ENCODE peak calls at places on chromosomes 12 and 14, in four cellular contexts. D, M, C and R are unnamed samples.

GRCh38 chr12:14416658-14417057 is 51.2 kb downstream of the ATF7IP start:
- DNase-seq in D (no peak), M (no peak), C (no peak), R (no peak)

GRCh38 chr14:29461131-29461530 is 466.5 kb downstream of the PRKD1 start:
- DNase-seq in C (no peak), M (no peak), D (no peak), R (no peak)

GRCh38 chr14:20591235-20591634 is at the start of gene RNASE12:
- DNase-seq in C (no peak), M (no peak), D (no peak), R (no peak)

GRCh38 chr14:80621701-80622100 is 319.8 kb downstream of the CEP128 start:
- DNase-seq in M (no peak), D (no peak), C (no peak), R (no peak)

GRCh38 chr12:27523305-27523641 is 733 bp upstream of the PPFIBP1 start:
- DNase-seq in D (no peak), M (no peak), C (no peak), R (no peak)

GRCh38 chr14:69008411-69008810 is 29.3 kb upstream of the ACTN1 start:
- DNase-seq in M (no peak), D (no peak), C (no peak), R (no peak)

GRCh38 chr14:38404100-38404541 is 148.2 kb upstream of the CLEC14A start:
- DNase-seq in D (no peak), C (no peak), M (no peak), R (no peak)

GRCh38 chr12:30959110-30959710 is 32.7 kb downstream of the TSPAN11 start:
- DNase-seq in C (no peak), M (no peak), D (no peak), R (no peak)

DNA sequence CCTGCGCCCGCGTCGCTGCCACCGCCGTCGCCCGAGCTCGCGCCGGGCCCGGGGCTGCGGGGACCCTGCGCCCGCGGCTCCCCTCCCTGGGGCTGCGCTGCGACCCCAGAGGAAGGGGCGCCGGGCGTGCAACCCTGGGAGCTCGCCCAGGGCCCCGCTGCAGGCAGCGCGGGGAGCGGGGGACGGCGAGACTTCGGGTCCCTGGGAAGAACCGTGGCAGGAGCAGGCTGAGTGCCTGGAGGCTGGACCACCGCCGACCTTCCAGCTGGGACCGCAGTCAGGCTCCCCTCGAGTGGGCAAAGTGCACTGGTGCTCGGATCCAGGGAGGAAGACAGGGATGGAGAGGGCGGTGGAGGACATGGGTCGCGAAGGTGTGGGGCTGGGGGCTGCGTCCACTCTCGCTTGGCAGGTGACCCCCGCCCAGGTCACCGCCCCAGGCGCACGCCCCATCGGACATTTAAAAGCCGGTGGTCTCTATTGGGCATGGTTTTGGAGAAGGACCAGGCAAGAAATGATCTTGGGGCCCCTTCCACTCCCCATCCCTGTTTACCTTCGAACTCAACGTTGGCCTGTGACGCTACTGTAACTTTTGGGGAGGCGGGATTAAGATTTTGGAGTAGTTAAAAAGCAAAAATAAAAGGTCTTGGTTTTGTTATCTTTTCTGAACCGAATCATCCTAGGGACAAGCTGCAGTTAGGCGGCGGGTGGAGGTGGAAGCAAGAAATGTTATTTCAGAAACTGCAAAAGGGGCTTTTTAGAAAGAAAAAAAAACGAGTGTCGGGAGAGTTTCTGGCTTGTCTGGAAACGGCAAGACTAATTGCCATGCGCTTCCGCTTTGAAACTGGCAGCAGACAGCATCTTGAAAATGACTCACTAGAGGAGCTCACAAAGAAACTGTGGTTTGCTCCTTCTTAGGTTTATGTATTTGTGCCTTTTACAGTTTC is 998 bp downstream of the ELK3 start:
- DNase-seq in M (peak; percentile 57), C (peak; percentile 77), D (peak; percentile 38), R (peak; percentile 68)
- TF ChIP-seq POLR2A in M (peak; percentile 6), C (no peak), D (no peak), R (no peak)

DNA sequence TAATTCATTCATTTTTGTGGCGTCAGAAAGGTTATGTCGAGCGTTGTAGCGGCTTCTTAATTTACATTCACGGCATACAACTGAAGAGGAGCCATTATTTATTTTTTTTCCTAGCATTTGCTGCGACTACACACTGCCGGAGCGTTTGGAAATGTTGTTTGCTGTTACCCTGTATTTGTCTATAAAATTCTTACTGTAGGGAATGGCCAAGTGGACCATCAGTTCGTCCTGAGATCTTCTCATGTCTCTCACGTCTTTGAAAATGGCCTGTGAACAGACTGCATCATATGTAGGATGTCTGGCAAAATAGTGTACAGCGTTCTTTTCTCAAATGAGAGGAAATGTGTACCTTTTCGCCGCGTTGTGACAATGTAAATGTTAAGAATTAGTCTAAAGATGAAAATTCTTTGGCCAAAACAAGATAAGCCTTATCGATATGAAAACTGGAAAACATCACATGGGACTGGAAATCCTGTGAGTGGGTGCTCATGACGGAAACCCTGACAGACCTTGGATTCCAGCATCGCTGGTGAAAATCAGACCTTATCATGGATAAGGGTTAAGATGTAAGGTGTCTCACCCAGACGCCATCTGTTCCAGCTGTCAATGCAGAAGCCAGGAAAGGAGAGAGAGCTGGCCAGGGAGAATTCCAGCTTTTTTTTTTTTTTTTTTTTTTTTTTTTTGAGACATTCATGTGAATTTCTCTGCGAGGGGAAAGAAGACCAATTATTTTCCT is 1.5 kb downstream of the TRAF3 start:
- DNase-seq in D (no peak), C (no peak), M (no peak), R (no peak)
- TF ChIP-seq POLR2A in D (no peak), C (no peak), M (no peak), R (no peak)

DNA sequence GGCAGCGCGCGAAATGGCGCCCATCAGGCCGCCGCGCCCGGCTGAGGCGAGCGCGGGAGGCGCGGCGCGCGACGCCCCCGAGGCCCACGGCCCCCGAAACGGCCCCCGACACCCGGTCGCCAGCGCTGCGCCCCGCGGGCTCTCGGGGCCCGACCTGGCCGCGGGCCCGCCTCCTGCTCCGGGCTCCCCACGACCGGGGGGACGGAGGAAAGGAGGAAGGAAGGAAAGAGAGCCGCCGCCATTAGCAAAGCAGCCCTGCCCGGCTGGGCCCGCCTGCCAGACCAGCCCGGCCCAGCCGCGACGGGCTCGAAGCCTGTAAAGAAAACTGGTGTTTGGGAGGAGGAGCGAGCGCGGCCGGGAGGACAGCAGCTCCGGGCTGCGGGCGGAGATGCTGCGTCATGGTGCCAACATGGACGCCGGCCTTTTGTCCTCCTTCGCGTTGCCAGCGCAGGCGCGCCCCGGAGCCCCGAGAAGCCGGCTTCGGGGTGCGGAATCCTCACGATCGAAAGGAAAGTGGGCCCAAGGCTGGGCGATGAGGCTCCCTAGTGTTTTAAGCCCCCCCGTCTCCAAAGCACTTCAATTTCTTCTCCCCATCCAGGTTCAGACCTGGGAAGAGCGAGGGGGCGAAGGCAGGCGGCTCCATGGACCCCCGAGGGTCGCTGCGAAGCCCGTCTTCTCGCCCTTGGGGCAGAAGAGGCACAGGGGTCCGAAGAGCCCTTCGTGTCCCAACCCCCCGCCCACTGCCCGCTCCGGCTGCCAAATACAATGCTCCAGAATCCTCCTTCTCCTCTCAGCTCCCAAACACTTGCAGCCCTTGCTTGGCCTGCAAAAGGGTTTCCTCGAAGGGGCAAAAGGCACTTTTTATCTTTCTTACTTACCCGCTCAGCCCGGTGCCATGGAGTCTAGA is 2.9 kb upstream of the SETD1B start:
- DNase-seq in D (peak; percentile 61), M (peak; percentile 80), C (peak; percentile 90), R (peak; percentile 63)
- TF ChIP-seq POLR2A in D (peak; percentile 74), M (peak; percentile 78), C (peak; percentile 64), R (peak; percentile 42)

GRCh38 chr12:121789800-121790748 is 3.4 kb downstream of the RHOF start:
- DNase-seq in C (peak; percentile 83), D (no peak), M (peak; percentile 61), R (no peak)
- TF ChIP-seq POLR2A in C (no peak), D (no peak), M (no peak), R (no peak)

DNA sequence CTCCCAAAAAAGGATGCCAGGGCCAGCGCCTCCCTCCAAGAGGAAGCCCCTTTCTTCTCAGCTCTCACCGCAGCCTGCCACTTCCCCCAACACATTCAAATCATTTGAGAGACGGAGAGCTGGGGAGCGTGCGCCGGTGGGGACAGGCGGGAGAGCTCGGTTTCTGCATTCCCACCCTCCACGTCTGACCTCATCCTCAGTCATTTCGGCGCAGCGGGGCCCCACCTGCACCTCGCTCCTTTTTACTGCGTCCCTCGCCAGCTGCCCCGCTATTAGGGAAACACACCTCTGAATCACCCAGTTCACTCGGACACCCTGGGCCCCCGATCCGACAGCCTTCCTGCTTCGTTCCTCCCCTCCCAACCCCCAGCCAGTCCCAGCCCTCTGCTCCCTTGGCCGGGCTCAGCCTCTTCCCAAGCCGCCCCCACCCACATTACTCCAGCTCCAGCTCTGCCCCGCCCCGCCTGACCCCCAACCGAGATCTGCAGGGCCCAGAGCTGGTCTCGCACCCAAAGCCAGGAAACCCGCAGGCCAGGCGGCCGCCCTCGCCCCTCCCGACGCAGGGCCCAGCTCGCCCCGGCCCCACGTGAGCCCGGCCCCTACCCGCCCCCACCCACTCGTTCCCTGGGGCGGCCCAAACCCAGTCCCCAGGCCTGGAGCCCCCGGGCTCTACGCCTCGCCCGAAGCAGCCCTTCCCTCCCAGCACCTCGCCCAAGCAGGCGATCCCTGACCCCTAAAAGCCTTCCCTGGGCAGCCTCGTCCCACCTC is 797 bp downstream of the CORO1C start:
- DNase-seq in D (peak; percentile 59), M (peak; percentile 68), C (peak; percentile 89), R (peak; percentile 69)
- TF ChIP-seq POLR2A in D (peak; percentile 60), M (peak; percentile 73), C (peak; percentile 67), R (peak; percentile 49)

GRCh38 chr14:24172871-24173281 is 996 bp downstream of the REC8 start:
- DNase-seq in D (no peak), M (no peak), C (peak; percentile 42), R (no peak)
- TF ChIP-seq POLR2A in D (no peak), M (no peak), C (no peak), R (no peak)

DNA sequence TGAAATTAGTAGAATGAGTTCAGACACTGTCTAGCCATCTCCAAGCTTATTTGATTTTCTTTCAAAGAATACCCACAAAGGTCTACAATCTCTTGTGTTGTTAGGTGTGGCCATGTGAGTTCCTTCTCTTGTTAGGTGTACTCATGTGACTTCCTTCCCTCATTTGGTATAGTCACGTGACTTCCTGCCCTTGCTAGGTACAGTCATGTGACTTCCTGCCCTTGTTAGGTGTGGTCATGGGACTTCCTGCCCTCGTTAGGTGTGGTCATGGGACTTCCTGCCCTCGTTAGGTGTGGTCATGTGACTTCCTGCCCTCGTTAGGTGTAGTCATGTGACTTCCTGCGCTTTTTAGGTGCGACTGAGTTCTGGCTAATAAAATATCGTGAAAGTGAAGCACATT is 179.6 kb downstream of the TMX1 start:
- DNase-seq in M (no peak), C (no peak), D (no peak), R (no peak)
- TF ChIP-seq POLR2A in M (no peak), C (no peak), D (no peak), R (no peak)